ENCODE peak calls at places on chromosome 1, in seven cellular contexts. One of them, this sample, is unnamed.
A peak's percentile ranks its signal among the peaks of the same experiment; 100 is the strongest.

GRCh38 chr1:224170748-224171478 is 12.1 kb upstream of the DEGS1 start:
- DNase-seq in cardiac fibroblast: peak; percentile 34
- DNase-seq in mesothelial cell of epicardium: no peak
- DNase-seq in GM10248: no peak
- DNase-seq in tibial artery: no peak
- DNase-seq in left ventricle myocardium inferior: no peak
- DNase-seq in AG04450: no peak
- DNase-seq in this sample: no peak

GRCh38 chr1:23957096-23957495 is 2.5 kb upstream of the PNRC2 start:
- DNase-seq in cardiac fibroblast: no peak
- DNase-seq in mesothelial cell of epicardium: no peak
- DNase-seq in GM10248: no peak
- DNase-seq in tibial artery: no peak
- DNase-seq in left ventricle myocardium inferior: no peak
- DNase-seq in AG04450: no peak
- DNase-seq in this sample: no peak

GRCh38 chr1:21045351-21045750 is 131.3 kb downstream of the EIF4G3 start:
- DNase-seq in cardiac fibroblast: no peak
- DNase-seq in mesothelial cell of epicardium: no peak
- DNase-seq in GM10248: no peak
- DNase-seq in tibial artery: no peak
- DNase-seq in left ventricle myocardium inferior: no peak
- DNase-seq in AG04450: no peak
- DNase-seq in this sample: no peak

GRCh38 chr1:19374402-19374801 is 62.3 kb downstream of the SLC66A1 start:
- DNase-seq in cardiac fibroblast: no peak
- DNase-seq in mesothelial cell of epicardium: no peak
- DNase-seq in GM10248: peak; percentile 53
- DNase-seq in tibial artery: no peak
- DNase-seq in left ventricle myocardium inferior: no peak
- DNase-seq in AG04450: no peak
- DNase-seq in this sample: peak; percentile 54

GRCh38 chr1:192224846-192225245 is 66.6 kb downstream of the RGS18 start:
- DNase-seq in cardiac fibroblast: no peak
- DNase-seq in mesothelial cell of epicardium: no peak
- DNase-seq in GM10248: no peak
- DNase-seq in tibial artery: no peak
- DNase-seq in left ventricle myocardium inferior: no peak
- DNase-seq in AG04450: no peak
- DNase-seq in this sample: no peak

GRCh38 chr1:91754348-91754747 is 131.6 kb downstream of the TGFBR3 start:
- DNase-seq in cardiac fibroblast: peak; percentile 56
- DNase-seq in mesothelial cell of epicardium: no peak
- DNase-seq in GM10248: peak; percentile 37
- DNase-seq in tibial artery: no peak
- DNase-seq in left ventricle myocardium inferior: no peak
- DNase-seq in AG04450: no peak
- DNase-seq in this sample: peak; percentile 29

GRCh38 chr1:200306954-200307754 is 102.7 kb downstream of the ZNF281 start:
- DNase-seq in cardiac fibroblast: peak; percentile 60
- DNase-seq in mesothelial cell of epicardium: no peak
- DNase-seq in GM10248: peak; percentile 58
- DNase-seq in tibial artery: no peak
- DNase-seq in left ventricle myocardium inferior: no peak
- DNase-seq in AG04450: no peak
- DNase-seq in this sample: peak; percentile 54

GRCh38 chr1:207822124-207822601 is 70.3 kb downstream of the CD46 start:
- DNase-seq in cardiac fibroblast: no peak
- DNase-seq in mesothelial cell of epicardium: no peak
- DNase-seq in GM10248: peak; percentile 85
- DNase-seq in tibial artery: peak; percentile 78
- DNase-seq in left ventricle myocardium inferior: no peak
- DNase-seq in AG04450: no peak
- DNase-seq in this sample: peak; percentile 86

GRCh38 chr1:26028490-26028980 is 7.0 kb downstream of the EXTL1 start:
- DNase-seq in cardiac fibroblast: no peak
- DNase-seq in mesothelial cell of epicardium: no peak
- DNase-seq in GM10248: no peak
- DNase-seq in tibial artery: no peak
- DNase-seq in left ventricle myocardium inferior: no peak
- DNase-seq in AG04450: no peak
- DNase-seq in this sample: no peak

GRCh38 chr1:164953095-164953494 is 394.1 kb downstream of the PBX1 start:
- DNase-seq in cardiac fibroblast: no peak
- DNase-seq in mesothelial cell of epicardium: no peak
- DNase-seq in GM10248: no peak
- DNase-seq in tibial artery: no peak
- DNase-seq in left ventricle myocardium inferior: no peak
- DNase-seq in AG04450: no peak
- DNase-seq in this sample: no peak

GRCh38 chr1:48743480-48743879 is 33.2 kb downstream of the BEND5 start:
- DNase-seq in cardiac fibroblast: no peak
- DNase-seq in mesothelial cell of epicardium: no peak
- DNase-seq in GM10248: no peak
- DNase-seq in tibial artery: no peak
- DNase-seq in left ventricle myocardium inferior: no peak
- DNase-seq in AG04450: no peak
- DNase-seq in this sample: no peak

GRCh38 chr1:25100151-25100841 is 132.0 kb downstream of the SYF2 start:
- DNase-seq in cardiac fibroblast: no peak
- DNase-seq in mesothelial cell of epicardium: no peak
- DNase-seq in GM10248: no peak
- DNase-seq in tibial artery: no peak
- DNase-seq in left ventricle myocardium inferior: no peak
- DNase-seq in AG04450: no peak
- DNase-seq in this sample: no peak

GRCh38 chr1:247096112-247096511 is 8.0 kb downstream of the ZNF669 start:
- DNase-seq in cardiac fibroblast: no peak
- DNase-seq in mesothelial cell of epicardium: no peak
- DNase-seq in GM10248: no peak
- DNase-seq in tibial artery: no peak
- DNase-seq in left ventricle myocardium inferior: no peak
- DNase-seq in AG04450: no peak
- DNase-seq in this sample: no peak

GRCh38 chr1:17014671-17015567 is 3.2 kb upstream of the ATP13A2 start:
- DNase-seq in cardiac fibroblast: no peak
- DNase-seq in mesothelial cell of epicardium: no peak
- DNase-seq in GM10248: no peak
- DNase-seq in tibial artery: no peak
- DNase-seq in left ventricle myocardium inferior: no peak
- DNase-seq in AG04450: no peak
- DNase-seq in this sample: no peak

GRCh38 chr1:225903623-225904022 is 14.7 kb upstream of the LEFTY1 start:
- DNase-seq in cardiac fibroblast: no peak
- DNase-seq in mesothelial cell of epicardium: no peak
- DNase-seq in GM10248: no peak
- DNase-seq in tibial artery: no peak
- DNase-seq in left ventricle myocardium inferior: no peak
- DNase-seq in AG04450: no peak
- DNase-seq in this sample: no peak

GRCh38 chr1:109788695-109789521 is 25.2 kb upstream of the EPS8L3 start:
- DNase-seq in cardiac fibroblast: no peak
- DNase-seq in mesothelial cell of epicardium: peak; percentile 12
- DNase-seq in GM10248: peak; percentile 57
- DNase-seq in tibial artery: peak; percentile 51
- DNase-seq in left ventricle myocardium inferior: peak; percentile 9
- DNase-seq in AG04450: no peak
- DNase-seq in this sample: peak; percentile 64

GRCh38 chr1:33327587-33328325 is 6.9 kb upstream of the A3GALT2 start:
- DNase-seq in cardiac fibroblast: peak; percentile 99
- DNase-seq in mesothelial cell of epicardium: no peak
- DNase-seq in GM10248: no peak
- DNase-seq in tibial artery: peak; percentile 83
- DNase-seq in left ventricle myocardium inferior: peak; percentile 59
- DNase-seq in AG04450: peak; percentile 92
- DNase-seq in this sample: no peak

GRCh38 chr1:247681288-247681897 is 1.9 kb upstream of the OR13G1 start:
- DNase-seq in cardiac fibroblast: peak; percentile 80
- DNase-seq in mesothelial cell of epicardium: no peak
- DNase-seq in GM10248: peak; percentile 31
- DNase-seq in tibial artery: no peak
- DNase-seq in left ventricle myocardium inferior: no peak
- DNase-seq in AG04450: no peak
- DNase-seq in this sample: peak; percentile 36

GRCh38 chr1:24699628-24700027 is 45.6 kb upstream of the CLIC4 start:
- DNase-seq in cardiac fibroblast: peak; percentile 37
- DNase-seq in mesothelial cell of epicardium: no peak
- DNase-seq in GM10248: no peak
- DNase-seq in tibial artery: no peak
- DNase-seq in left ventricle myocardium inferior: no peak
- DNase-seq in AG04450: no peak
- DNase-seq in this sample: no peak

GRCh38 chr1:244349103-244349531 is 102.6 kb downstream of the ADSS2 start:
- DNase-seq in cardiac fibroblast: peak; percentile 95
- DNase-seq in mesothelial cell of epicardium: no peak
- DNase-seq in GM10248: no peak
- DNase-seq in tibial artery: peak; percentile 72
- DNase-seq in left ventricle myocardium inferior: no peak
- DNase-seq in AG04450: no peak
- DNase-seq in this sample: no peak

GRCh38 chr1:153608742-153609584 is 4.0 kb downstream of the S100A16 start:
- DNase-seq in cardiac fibroblast: peak; percentile 95
- DNase-seq in mesothelial cell of epicardium: no peak
- DNase-seq in GM10248: peak; percentile 12
- DNase-seq in tibial artery: peak; percentile 82
- DNase-seq in left ventricle myocardium inferior: peak; percentile 70
- DNase-seq in AG04450: no peak
- DNase-seq in this sample: no peak

GRCh38 chr1:170634293-170634692 is 29.6 kb upstream of the PRRX1 start:
- DNase-seq in cardiac fibroblast: peak; percentile 74
- DNase-seq in mesothelial cell of epicardium: no peak
- DNase-seq in GM10248: no peak
- DNase-seq in tibial artery: no peak
- DNase-seq in left ventricle myocardium inferior: no peak
- DNase-seq in AG04450: peak; percentile 61
- DNase-seq in this sample: no peak

DNA sequence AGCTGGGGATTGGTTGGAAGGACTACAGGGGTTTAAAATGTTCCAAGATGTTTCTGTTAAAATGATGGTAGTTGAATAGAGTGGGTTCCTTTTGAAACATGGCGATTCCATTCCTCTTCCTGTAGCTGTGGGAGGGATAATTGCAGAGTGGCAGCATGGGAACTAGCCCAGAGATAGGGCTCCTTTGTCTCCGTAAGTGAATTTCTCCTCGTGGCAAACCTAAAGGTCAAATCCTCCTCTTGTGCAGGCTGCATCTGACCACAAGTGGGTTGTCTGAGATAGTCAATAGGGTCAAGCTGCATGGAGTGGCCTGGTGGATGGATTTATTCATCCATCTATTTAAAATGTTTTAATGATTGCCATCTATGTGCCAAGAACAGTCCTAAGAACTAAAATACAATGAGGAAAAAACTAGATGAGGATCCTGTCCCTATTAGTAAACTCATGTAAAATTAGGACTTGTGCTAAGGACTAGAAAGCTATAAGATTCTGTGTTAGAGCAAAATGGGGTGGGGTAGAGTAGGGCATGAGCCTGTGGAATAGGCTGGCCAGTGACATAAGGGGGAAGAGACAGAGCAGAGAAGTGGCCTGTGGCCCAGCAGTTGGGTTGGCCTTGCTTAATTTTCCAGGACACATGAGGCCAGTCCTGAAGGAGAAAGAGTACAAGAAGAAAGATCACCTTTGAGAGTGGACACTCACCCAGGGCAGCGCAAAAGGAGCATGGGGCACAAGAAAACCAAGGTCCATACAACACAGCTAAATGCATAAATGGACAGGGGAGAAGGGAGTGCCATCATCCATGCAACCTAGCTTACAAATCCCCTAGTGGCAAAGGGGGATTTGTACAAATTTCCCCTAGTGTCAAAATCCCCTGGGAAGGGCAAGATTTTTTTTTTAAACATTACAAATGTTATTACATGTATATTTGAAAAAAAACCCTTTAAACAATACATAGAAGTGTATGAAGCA is 89.2 kb upstream of the IVNS1ABP start:
- DNase-seq in cardiac fibroblast: no peak
- DNase-seq in mesothelial cell of epicardium: no peak
- DNase-seq in GM10248: no peak
- DNase-seq in tibial artery: no peak
- DNase-seq in left ventricle myocardium inferior: no peak
- DNase-seq in AG04450: no peak
- DNase-seq in this sample: peak; percentile 39
- TF ChIP-seq CTCF in cardiac fibroblast: no peak
- TF ChIP-seq CTCF in mesothelial cell of epicardium: no peak
- TF ChIP-seq CTCF in GM10248: no peak
- TF ChIP-seq CTCF in tibial artery: no peak
- TF ChIP-seq CTCF in left ventricle myocardium inferior: no peak
- TF ChIP-seq CTCF in AG04450: no peak
- TF ChIP-seq CTCF in this sample: no peak

GRCh38 chr1:13808729-13809131 is 108.7 kb downstream of the PRDM2 start:
- DNase-seq in cardiac fibroblast: peak; percentile 58
- DNase-seq in mesothelial cell of epicardium: no peak
- DNase-seq in GM10248: no peak
- DNase-seq in tibial artery: peak; percentile 61
- DNase-seq in left ventricle myocardium inferior: peak; percentile 64
- DNase-seq in AG04450: peak; percentile 20
- DNase-seq in this sample: no peak
- TF ChIP-seq CTCF in cardiac fibroblast: no peak
- TF ChIP-seq CTCF in mesothelial cell of epicardium: no peak
- TF ChIP-seq CTCF in GM10248: no peak
- TF ChIP-seq CTCF in tibial artery: no peak
- TF ChIP-seq CTCF in left ventricle myocardium inferior: no peak
- TF ChIP-seq CTCF in AG04450: no peak
- TF ChIP-seq CTCF in this sample: no peak

GRCh38 chr1:167786502-167786901 is 64.7 kb downstream of the MPZL1 start:
- DNase-seq in cardiac fibroblast: no peak
- DNase-seq in mesothelial cell of epicardium: no peak
- DNase-seq in GM10248: no peak
- DNase-seq in tibial artery: no peak
- DNase-seq in left ventricle myocardium inferior: no peak
- DNase-seq in AG04450: no peak
- DNase-seq in this sample: no peak
- TF ChIP-seq CTCF in cardiac fibroblast: no peak
- TF ChIP-seq CTCF in mesothelial cell of epicardium: no peak
- TF ChIP-seq CTCF in GM10248: no peak
- TF ChIP-seq CTCF in tibial artery: no peak
- TF ChIP-seq CTCF in left ventricle myocardium inferior: no peak
- TF ChIP-seq CTCF in AG04450: no peak
- TF ChIP-seq CTCF in this sample: no peak

GRCh38 chr1:41658444-41659158 is 174.1 kb upstream of the EDN2 start:
- DNase-seq in cardiac fibroblast: no peak
- DNase-seq in mesothelial cell of epicardium: no peak
- DNase-seq in GM10248: no peak
- DNase-seq in tibial artery: peak; percentile 62
- DNase-seq in left ventricle myocardium inferior: no peak
- DNase-seq in AG04450: no peak
- DNase-seq in this sample: no peak

GRCh38 chr1:41659159-41659495 is 174.6 kb upstream of the EDN2 start:
- DNase-seq in cardiac fibroblast: no peak
- DNase-seq in mesothelial cell of epicardium: no peak
- DNase-seq in GM10248: no peak
- DNase-seq in tibial artery: no peak
- DNase-seq in left ventricle myocardium inferior: no peak
- DNase-seq in AG04450: no peak
- DNase-seq in this sample: no peak

GRCh38 chr1:41656088-41656487 is 171.6 kb upstream of the EDN2 start:
- DNase-seq in cardiac fibroblast: no peak
- DNase-seq in mesothelial cell of epicardium: no peak
- DNase-seq in GM10248: no peak
- DNase-seq in tibial artery: peak; percentile 38
- DNase-seq in left ventricle myocardium inferior: no peak
- DNase-seq in AG04450: no peak
- DNase-seq in this sample: no peak

GRCh38 chr1:41657101-41657500 is 172.6 kb upstream of the EDN2 start:
- DNase-seq in cardiac fibroblast: no peak
- DNase-seq in mesothelial cell of epicardium: no peak
- DNase-seq in GM10248: no peak
- DNase-seq in tibial artery: peak; percentile 6
- DNase-seq in left ventricle myocardium inferior: no peak
- DNase-seq in AG04450: no peak
- DNase-seq in this sample: no peak

GRCh38 chr1:41657679-41658078 is 173.2 kb upstream of the EDN2 start:
- DNase-seq in cardiac fibroblast: no peak
- DNase-seq in mesothelial cell of epicardium: no peak
- DNase-seq in GM10248: no peak
- DNase-seq in tibial artery: no peak
- DNase-seq in left ventricle myocardium inferior: no peak
- DNase-seq in AG04450: no peak
- DNase-seq in this sample: no peak
- TF ChIP-seq CTCF in cardiac fibroblast: no peak
- TF ChIP-seq CTCF in mesothelial cell of epicardium: no peak
- TF ChIP-seq CTCF in GM10248: no peak
- TF ChIP-seq CTCF in tibial artery: no peak
- TF ChIP-seq CTCF in left ventricle myocardium inferior: no peak
- TF ChIP-seq CTCF in AG04450: no peak
- TF ChIP-seq CTCF in this sample: no peak

This sample was measured in GM13976.